ENCODE peak calls at places on chromosomes 16 and 17, in eight cellular contexts. O is esophagus squamous epithelium, N is dorsolateral prefrontal cortex, K is transverse colon, B is tibial artery, Y is neural progenitor cell, E is PC-9, X is thyroid gland. W is an unnamed sample. For H3K27me3, the result is how much of the 10 kb centered on the place peaks cover.

GRCh38 chr17:71302721-71303549 is 817.9 kb upstream of the SOX9 start:
- DNase-seq in X (no peak), Y (no peak), B (no peak), E (no peak), O (no peak), K (no peak), N (no peak), W (no peak)

GRCh38 chr16:87880117-87880696 is 10.9 kb upstream of the SLC7A5 start:
- DNase-seq in N (no peak), X (no peak), B (no peak), Y (no peak), O (no peak), E (no peak), K (no peak), W (no peak)

GRCh38 chr17:14604920-14605599 is 304.2 kb downstream of the HS3ST3B1 start:
- DNase-seq in B (peak), N (no peak), Y (no peak), O (peak), E (no peak), X (peak), K (peak), W (no peak)

GRCh38 chr17:14299261-14300093 is 1.4 kb upstream of the HS3ST3B1 start:
- DNase-seq in Y (peak), B (no peak), X (peak), O (no peak), E (no peak), N (no peak), K (peak), W (peak)

GRCh38 chr17:15463363-15463762 is 4.1 kb downstream of the CDRT4 start:
- DNase-seq in O (no peak), Y (peak), K (peak), B (peak), X (peak), E (peak), N (no peak), W (no peak)

GRCh38 chr17:81583589-81584337 is 31.6 kb upstream of the FAAP100 start:
- DNase-seq in E (no peak), Y (no peak), B (no peak), X (no peak), N (no peak), K (no peak), O (no peak), W (no peak)

GRCh38 chr17:8056232-8056975 is 17.5 kb downstream of the ALOX15B start:
- DNase-seq in N (peak), X (peak), B (peak), K (peak), O (no peak), E (peak), Y (no peak), W (no peak)

GRCh38 chr17:49132699-49133364 is at the start of gene B4GALNT2:
- DNase-seq in B (no peak), X (peak), O (no peak), E (peak), K (peak), Y (peak), N (no peak), W (no peak)

GRCh38 chr17:51873302-51873701 is 285.2 kb downstream of the CA10 start:
- DNase-seq in X (no peak), Y (no peak), O (no peak), N (no peak), K (no peak), E (no peak), B (no peak), W (no peak)

GRCh38 chr17:55444471-55445441 is 23.1 kb upstream of the MMD start:
- DNase-seq in E (no peak), O (no peak), N (no peak), B (no peak), X (no peak), K (no peak), Y (peak), W (no peak)

GRCh38 chr16:12009922-12010321 is 33.4 kb downstream of the SNX29 start:
- DNase-seq in B (no peak), X (no peak), N (no peak), E (no peak), Y (no peak), K (no peak), O (no peak), W (no peak)

GRCh38 chr16:63473710-63474109 is 1437.5 kb upstream of the CDH8 start:
- DNase-seq in Y (no peak), X (no peak), B (no peak), E (no peak), K (no peak), O (no peak), N (no peak), W (no peak)
- H3K27ac ChIP-seq in Y (no peak), X (no peak), B (no peak), E (no peak), K (no peak), O (no peak), N (no peak), W (no peak)

DNA sequence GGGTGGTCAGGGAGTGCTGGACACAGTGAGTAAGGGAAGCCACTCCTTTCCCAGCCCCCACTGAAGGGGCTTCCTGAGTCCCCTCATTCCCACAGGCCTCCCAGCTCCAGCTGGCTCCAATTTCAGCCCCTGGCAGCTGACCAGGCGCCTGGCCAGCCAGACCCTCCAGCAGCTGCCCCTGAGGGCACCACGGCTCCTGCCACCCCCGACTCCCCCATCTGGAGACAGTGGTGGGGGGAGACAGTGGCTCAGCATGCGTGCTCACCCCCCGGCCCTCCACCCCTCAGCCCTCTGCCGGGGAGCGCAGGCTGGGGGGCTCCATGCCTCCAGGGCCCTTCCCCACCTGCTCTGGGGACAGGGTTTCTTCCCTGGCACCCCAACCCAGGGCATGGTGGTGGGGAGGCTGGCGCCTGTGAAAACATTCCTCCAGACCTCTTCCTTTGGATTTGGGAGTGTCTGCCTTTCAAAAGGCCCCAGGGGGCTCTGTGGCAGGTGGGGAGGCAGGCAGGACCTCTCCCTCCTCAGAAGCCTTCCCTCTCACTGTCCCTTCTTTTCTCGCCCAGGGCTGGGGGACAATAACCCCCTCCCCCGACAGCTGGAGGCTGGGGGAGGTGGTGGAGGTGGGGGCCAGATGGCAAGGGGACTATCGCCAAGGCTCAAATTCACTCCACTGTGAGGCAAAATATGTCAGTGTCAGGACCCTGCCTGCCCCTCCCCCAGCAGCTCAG is 1.5 kb downstream of the CDH15 start:
- DNase-seq in E (no peak), K (no peak), Y (peak), O (no peak), B (no peak), X (no peak), N (no peak), W (no peak)
- H3K27me3 ChIP-seq in E (under half), K (half or more), Y (under half), O (under half), B (half or more), X (under half), N (under half), W (under half)

GRCh38 chr16:50464325-50465290 is 83.6 kb upstream of the NKD1 start:
- DNase-seq in B (no peak), E (no peak), O (no peak), X (no peak), N (no peak), Y (no peak), K (no peak), W (no peak)
- TF ChIP-seq CTCF in B (no peak), E (peak), O (no peak), X (no peak), N (no peak), Y (peak), K (no peak), W (no peak)

GRCh38 chr17:933168-934083 is 46.1 kb downstream of the NXN start:
- DNase-seq in O (no peak), E (peak), K (no peak), B (no peak), Y (peak), X (peak), N (no peak), W (no peak)
- H3K27ac ChIP-seq in O (peak), E (peak), K (peak), B (peak), Y (peak), X (no peak), N (no peak), W (no peak)

GRCh38 chr17:34886831-34887230 is 74.4 kb downstream of the CCT6B start:
- DNase-seq in X (no peak), O (no peak), E (no peak), Y (no peak), N (no peak), B (no peak), K (no peak), W (no peak)

GRCh38 chr17:34885076-34885475 is 76.2 kb downstream of the CCT6B start:
- DNase-seq in E (no peak), Y (no peak), N (no peak), K (no peak), O (no peak), X (no peak), B (no peak), W (no peak)

GRCh38 chr17:34884597-34884996 is 76.7 kb downstream of the CCT6B start:
- DNase-seq in O (no peak), X (no peak), E (no peak), N (no peak), B (no peak), Y (no peak), K (no peak), W (no peak)

DNA sequence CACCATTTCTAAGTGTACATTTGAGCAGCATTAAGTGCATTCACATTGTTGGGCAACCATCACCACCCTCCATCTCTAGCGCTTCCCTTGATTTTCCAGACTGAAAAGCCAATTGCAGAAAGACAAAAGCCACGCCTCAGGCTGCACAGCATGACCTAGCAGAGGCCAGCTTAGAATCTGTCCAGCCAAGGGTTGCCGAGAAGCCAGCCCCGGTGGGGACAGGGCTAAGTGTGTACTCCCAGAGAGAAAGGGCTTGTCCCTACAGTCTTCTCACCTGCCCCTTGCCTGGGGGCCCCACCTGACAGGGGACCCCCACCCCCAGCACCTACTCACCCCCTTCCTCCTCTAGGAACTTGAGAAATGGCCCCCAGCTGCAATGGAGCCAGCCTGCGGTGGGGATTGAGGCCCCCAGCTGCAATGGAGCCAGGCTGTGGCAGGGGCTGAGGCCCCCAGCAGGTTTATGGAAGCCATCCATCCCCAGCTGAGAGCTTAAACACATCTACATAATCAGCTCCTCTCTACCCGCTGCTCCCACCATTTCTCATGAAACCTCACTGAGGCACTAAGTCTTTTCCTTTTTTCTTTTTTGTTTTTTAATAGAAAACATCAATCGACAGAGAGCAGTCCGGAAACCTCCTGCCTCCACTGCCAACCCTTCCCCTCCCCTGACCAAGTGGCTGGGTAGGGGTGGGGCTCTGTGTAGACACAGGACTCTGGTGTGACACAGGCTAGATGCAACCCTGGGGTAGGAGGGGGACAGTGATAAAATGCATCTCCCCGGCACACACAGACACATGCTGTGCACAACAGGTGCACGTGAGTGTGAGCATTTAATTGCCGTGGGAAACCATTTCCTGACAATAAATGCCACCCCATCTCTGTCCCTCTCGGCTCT is 77.9 kb downstream of the CCT6B start:
- DNase-seq in Y (peak), E (no peak), N (no peak), B (no peak), O (no peak), K (no peak), X (no peak), W (peak)
- H3K27me3 ChIP-seq in Y (under half), E (half or more), N (under half), B (under half), O (under half), K (under half), X (under half), W (under half)

GRCh38 chr17:28371245-28372202 is at the start of gene SARM1:
- DNase-seq in O (peak), N (peak), K (peak), B (peak), X (peak), Y (peak), E (no peak), W (peak)

GRCh38 chr17:28369684-28370034 is 448 bp downstream of the VTN start:
- DNase-seq in O (no peak), N (no peak), Y (no peak), B (no peak), X (no peak), E (no peak), K (no peak), W (no peak)

GRCh38 chr17:28368915-28369683 is 1.0 kb downstream of the VTN start:
- DNase-seq in O (no peak), K (no peak), E (no peak), X (no peak), B (no peak), N (no peak), Y (no peak), W (no peak)

GRCh38 chr17:28370744-28371103 is 617 bp upstream of the VTN start:
- DNase-seq in X (no peak), B (no peak), K (no peak), N (no peak), O (no peak), Y (no peak), E (no peak), W (no peak)

DNA sequence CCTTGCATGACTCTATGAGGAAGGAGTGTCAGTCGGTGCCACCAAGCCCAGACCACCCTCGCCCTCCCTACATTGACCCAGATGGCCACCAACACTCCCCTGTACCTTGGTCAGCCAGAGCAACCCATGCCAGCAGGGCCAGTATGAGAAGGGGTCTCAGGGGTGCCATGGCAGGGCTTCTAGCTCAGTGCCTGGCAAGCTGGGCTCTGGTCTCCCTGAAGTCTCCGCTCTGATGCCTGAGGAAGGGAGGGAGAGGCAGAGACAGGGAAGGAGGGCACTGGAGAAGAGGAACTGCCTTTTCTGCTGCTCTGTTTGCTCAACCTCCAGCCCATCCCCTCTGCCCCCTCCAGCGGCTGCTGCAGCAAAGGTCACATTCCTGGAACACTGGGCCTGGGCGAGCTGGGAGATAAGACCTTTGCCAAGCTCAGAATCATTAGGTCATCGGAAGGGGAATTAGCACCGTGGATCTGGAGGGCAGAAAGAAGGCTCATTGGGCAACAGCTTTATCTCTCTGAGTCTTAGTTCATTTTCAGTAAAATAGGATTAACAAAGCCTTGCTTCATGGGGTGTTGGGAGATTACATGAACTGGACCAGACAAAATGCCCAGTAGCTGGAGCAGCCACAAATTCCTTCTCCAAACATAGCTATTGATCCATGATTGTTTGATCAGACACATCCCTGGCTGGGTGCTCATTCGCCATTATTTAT is at the start of gene VTN:
- DNase-seq in E (peak), K (no peak), N (no peak), Y (peak), X (no peak), B (peak), O (no peak), W (no peak)
- TF ChIP-seq CTCF in E (no peak), K (no peak), N (no peak), Y (peak), X (no peak), B (no peak), O (no peak), W (no peak)

GRCh38 chr17:78355045-78355641 is 4.7 kb downstream of the SOCS3 start:
- DNase-seq in K (no peak), Y (no peak), N (no peak), B (no peak), O (no peak), X (no peak), E (no peak), W (peak)

GRCh38 chr17:78357177-78357586 is 2.7 kb downstream of the SOCS3 start:
- DNase-seq in E (peak), K (no peak), Y (no peak), N (no peak), B (no peak), O (no peak), X (peak), W (no peak)

GRCh38 chr17:78356163-78356713 is 3.6 kb downstream of the SOCS3 start:
- DNase-seq in N (no peak), X (no peak), K (peak), Y (peak), O (no peak), B (no peak), E (peak), W (peak)

GRCh38 chr17:78357687-78358537 is 2.0 kb downstream of the SOCS3 start:
- DNase-seq in Y (peak), X (no peak), E (peak), B (no peak), N (no peak), K (no peak), O (no peak), W (no peak)

DNA sequence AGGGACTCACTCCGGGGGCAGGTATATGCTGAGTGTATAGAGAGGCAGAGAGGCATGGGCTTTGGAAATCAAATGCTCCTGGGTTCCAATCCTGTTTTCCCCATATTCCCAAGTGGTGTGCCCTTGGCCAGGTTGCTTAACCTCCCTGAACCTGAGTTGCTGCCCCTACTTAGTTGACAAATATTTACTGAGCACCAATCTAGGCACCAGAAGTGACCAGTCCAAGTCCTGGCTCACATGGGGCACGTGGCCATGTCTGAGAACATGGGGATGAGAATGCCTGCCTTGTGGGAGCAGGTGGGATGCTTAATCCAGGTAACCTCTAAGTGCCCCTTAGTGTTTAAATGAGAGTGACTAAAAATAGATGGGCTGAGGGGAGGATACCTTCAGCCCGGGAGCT is 4.2 kb downstream of the SOCS3 start:
- DNase-seq in N (no peak), E (no peak), O (no peak), X (no peak), Y (no peak), K (no peak), B (no peak), W (no peak)
- H3K27ac ChIP-seq in N (no peak), E (no peak), O (peak), X (no peak), Y (no peak), K (peak), B (no peak), W (peak)